ENCODE peak calls at places on chromosomes 3 and 15, in four cellular contexts. U is epithelial cell of esophagus, T is SK-N-MC, G is NCI-H1417. O is an unnamed sample.
A peak's percentile ranks its signal among the peaks of the same experiment; 100 is the strongest.

GRCh38 chr3:133934996-133935842 is 39.5 kb upstream of the RAB6B start:
- DNase-seq in U (no peak), G (no peak), T (no peak), O (no peak)

GRCh38 chr15:56699743-56700142 is 33.6 kb downstream of the ZNF280D start:
- DNase-seq in U (peak; percentile 16), G (no peak), T (no peak), O (no peak)

GRCh38 chr3:143348486-143349327 is 229.1 kb downstream of the CHST2 start:
- DNase-seq in T (no peak), G (no peak), U (no peak), O (no peak)

GRCh38 chr3:9806688-9807589 is 3.1 kb upstream of the TTLL3 start:
- DNase-seq in G (no peak), T (no peak), U (no peak), O (no peak)

GRCh38 chr3:71583569-71584215 is at the start of gene FOXP1:
- DNase-seq in G (peak; percentile 47), U (peak; percentile 76), T (no peak), O (peak; percentile 47)

GRCh38 chr3:182925330-182925943 is 54.9 kb downstream of the DCUN1D1 start:
- DNase-seq in U (peak; percentile 94), G (no peak), T (no peak), O (no peak)

GRCh38 chr3:105823149-105823866 is 45.5 kb downstream of the CBLB start:
- DNase-seq in G (no peak), U (peak; percentile 91), T (no peak), O (no peak)

GRCh38 chr3:32105291-32106131 is 909 bp upstream of the GPD1L start:
- DNase-seq in G (no peak), T (no peak), U (peak; percentile 78), O (no peak)

GRCh38 chr3:116842254-116842957 is 132.8 kb downstream of the TUSC7 start:
- DNase-seq in U (no peak), G (no peak), T (no peak), O (no peak)

GRCh38 chr3:164577667-164578066 is 500.6 kb downstream of the SI start:
- DNase-seq in T (no peak), U (no peak), G (no peak), O (no peak)

GRCh38 chr3:100009285-100010086 is 104.8 kb downstream of the FILIP1L start:
- DNase-seq in G (no peak), U (peak; percentile 9), T (no peak), O (no peak)

GRCh38 chr3:134644731-134645514 is 5.9 kb downstream of the KY start:
- DNase-seq in T (no peak), G (no peak), U (no peak), O (no peak)

GRCh38 chr15:37220949-37221670 is 120.8 kb upstream of the MEIS2 start:
- DNase-seq in G (peak; percentile 47), U (no peak), T (no peak), O (peak; percentile 64)

GRCh38 chr3:52246728-52247454 is 1.3 kb downstream of the PPM1M start:
- DNase-seq in T (no peak), U (no peak), G (no peak), O (no peak)

GRCh38 chr3:15491143-15491542 is 30.4 kb downstream of the COLQ start:
- DNase-seq in U (no peak), G (no peak), T (no peak), O (no peak)

GRCh38 chr3:151171145-151171544 is 31.9 kb downstream of the GPR171 start:
- DNase-seq in U (no peak), T (no peak), G (no peak), O (no peak)

O was measured in NCI-H1436.